ENCODE peak calls at places on chromosomes 3 and 15, in four cellular contexts. L is activated T-cell treated with anti-CD3 and anti-CD28 coated beads for 1 hour, V is NCI-H2107, R is adipocyte. M is an unnamed sample.

GRCh38 chr3:177647876-177648275 is 450.6 kb upstream of the TBL1XR1 start:
- DNase-seq in V (peak; percentile 56), R (no peak), L (no peak), M (no peak)

GRCh38 chr3:16548721-16549120 is 35.2 kb upstream of the RFTN1 start:
- DNase-seq in R (peak; percentile 23), V (no peak), L (no peak), M (peak; percentile 9)

GRCh38 chr3:169772530-169772950 is 656 bp upstream of the MYNN start:
- DNase-seq in V (peak; percentile 81), R (peak; percentile 84), L (no peak), M (peak; percentile 69)

GRCh38 chr15:52680041-52680391 is 828 bp upstream of the ATOSA start:
- DNase-seq in V (no peak), L (no peak), R (peak; percentile 72), M (peak; percentile 55)

GRCh38 chr3:125110016-125110875 is 54.4 kb upstream of the HEG1 start:
- DNase-seq in V (no peak), L (no peak), R (peak; percentile 83), M (peak; percentile 83)

GRCh38 chr3:123424999-123425386 is 23.9 kb downstream of the ADCY5 start:
- DNase-seq in L (no peak), R (no peak), V (no peak), M (no peak)

GRCh38 chr3:159245871-159246270 is 444.0 kb downstream of the MFSD1 start:
- DNase-seq in R (peak; percentile 30), L (no peak), V (no peak), M (no peak)

GRCh38 chr3:143824675-143825074 is 23.6 kb downstream of the SLC9A9 start:
- DNase-seq in R (peak; percentile 56), L (no peak), V (no peak), M (peak; percentile 81)

GRCh38 chr15:90851114-90851513 is 17.3 kb upstream of the FURIN start:
- DNase-seq in R (no peak), V (no peak), L (no peak), M (no peak)

GRCh38 chr3:46538803-46539442 is 27.2 kb downstream of the LRRC2 start:
- DNase-seq in L (peak; percentile 72), R (peak; percentile 45), V (no peak), M (peak; percentile 65)

GRCh38 chr3:8732413-8732812 is 1.2 kb upstream of the CAV3 start:
- DNase-seq in R (no peak), V (no peak), L (no peak), M (no peak)

GRCh38 chr3:23113455-23114171 is 89.5 kb upstream of the UBE2E2 start:
- DNase-seq in L (no peak), R (peak; percentile 58), V (no peak), M (peak; percentile 17)

GRCh38 chr3:147404800-147405551 is 1.4 kb downstream of the ZIC4 start:
- DNase-seq in L (no peak), V (no peak), R (no peak), M (no peak)

GRCh38 chr3:124837730-124838186 is 49.4 kb downstream of the ITGB5 start:
- DNase-seq in R (peak; percentile 69), L (no peak), V (no peak), M (peak; percentile 81)

GRCh38 chr15:29570931-29571727 is 251.1 kb downstream of the TJP1 start:
- DNase-seq in L (no peak), R (peak; percentile 25), V (no peak), M (no peak)

GRCh38 chr15:80494311-80494710 is 90.1 kb downstream of the ARNT2 start:
- DNase-seq in L (no peak), R (peak; percentile 65), V (no peak), M (peak; percentile 70)

GRCh38 chr3:52443791-52444687 is 864 bp downstream of the SEMA3G start:
- DNase-seq in L (no peak), V (no peak), R (no peak), M (no peak)

GRCh38 chr3:100175637-100176250 is 61.4 kb upstream of the FILIP1L start:
- DNase-seq in V (no peak), L (no peak), R (no peak), M (no peak)

GRCh38 chr3:32813180-32813579 is 4.6 kb upstream of the TRIM71 start:
- DNase-seq in R (no peak), V (no peak), L (no peak), M (no peak)

GRCh38 chr3:19364150-19364549 is 215.8 kb downstream of the KCNH8 start:
- DNase-seq in L (no peak), V (no peak), R (no peak), M (no peak)

GRCh38 chr3:37762698-37763097 is 99.0 kb upstream of the CTDSPL start:
- DNase-seq in V (no peak), R (peak; percentile 1), L (no peak), M (no peak)

GRCh38 chr3:60294181-60294580 is 957.1 kb downstream of the FHIT start:
- DNase-seq in R (peak; percentile 34), V (no peak), L (no peak), M (peak; percentile 46)

GRCh38 chr15:51331141-51331540 is 7.3 kb downstream of the CYP19A1 start:
- DNase-seq in V (no peak), L (no peak), R (no peak), M (no peak)

GRCh38 chr15:31472636-31473383 is 146.2 kb downstream of the KLF13 start:
- DNase-seq in L (peak; percentile 17), R (peak; percentile 24), V (no peak), M (no peak)

GRCh38 chr3:42192334-42193200 is 73.4 kb downstream of the CCK start:
- DNase-seq in L (no peak), R (peak; percentile 16), V (no peak), M (no peak)

GRCh38 chr3:135229018-135229495 is 434.0 kb downstream of the EPHB1 start:
- DNase-seq in L (no peak), V (peak; percentile 83), R (no peak), M (no peak)

GRCh38 chr3:157493627-157494550 is 9.3 kb downstream of the VEPH1 start:
- DNase-seq in V (no peak), L (no peak), R (peak; percentile 89), M (peak; percentile 72)

GRCh38 chr3:127748754-127749327 is 73.5 kb downstream of the MGLL start:
- DNase-seq in L (no peak), R (no peak), V (no peak), M (peak; percentile 90)

GRCh38 chr3:13785351-13785750 is 94.5 kb downstream of the WNT7A start:
- DNase-seq in L (no peak), V (no peak), R (no peak), M (no peak)

GRCh38 chr15:29784413-29784812 is 37.9 kb downstream of the TJP1 start:
- DNase-seq in R (no peak), L (no peak), V (no peak), M (no peak)

GRCh38 chr15:39896101-39896500 is 24.0 kb downstream of the GPR176 start:
- DNase-seq in L (no peak), V (no peak), R (peak; percentile 46), M (no peak)

GRCh38 chr15:71687902-71688508 is 122.3 kb upstream of the NR2E3 start:
- DNase-seq in V (no peak), L (no peak), R (peak; percentile 56), M (no peak)

GRCh38 chr3:110664148-110664547 is 407.5 kb upstream of the NECTIN3 start:
- DNase-seq in R (peak; percentile 43), V (no peak), L (no peak), M (peak; percentile 41)

GRCh38 chr15:68022061-68022460 is 32.1 kb upstream of the PIAS1 start:
- DNase-seq in V (no peak), L (no peak), R (no peak), M (no peak)

GRCh38 chr15:85756411-85757072 is 38.2 kb downstream of the KLHL25 start:
- DNase-seq in L (no peak), V (no peak), R (no peak), M (no peak)

GRCh38 chr3:66456711-66457173 is 44.1 kb downstream of the LRIG1 start:
- DNase-seq in L (no peak), R (no peak), V (no peak), M (no peak)

GRCh38 chr3:51547274-51547673 is 8.8 kb downstream of the RAD54L2 start:
- DNase-seq in V (no peak), R (no peak), L (no peak), M (no peak)

GRCh38 chr3:12503126-12503952 is 19.1 kb downstream of the TSEN2 start:
- DNase-seq in L (no peak), R (no peak), V (no peak), M (no peak)